ENCODE peak calls at places on chromosome 12, in five cellular contexts. D, F, L, E and I are unnamed samples.

GRCh38 chr12:120960657-120961056 is 17.7 kb upstream of the HNF1A start:
- DNase-seq in F (no peak), E (no peak), D (no peak), L (no peak), I (no peak)

GRCh38 chr12:6451348-6452244 is at the start of gene TAPBPL:
- DNase-seq in E (peak; percentile 68), F (peak; percentile 88), L (peak; percentile 34), D (peak; percentile 89), I (peak; percentile 81)

GRCh38 chr12:127083028-127083949 is 1183.7 kb upstream of the TMEM132C start:
- DNase-seq in D (peak; percentile 59), L (peak; percentile 49), F (peak; percentile 28), E (peak; percentile 19), I (peak; percentile 16)

GRCh38 chr12:94250130-94250529 is 101.8 kb downstream of the PLXNC1 start:
- DNase-seq in D (no peak), F (no peak), L (no peak), E (no peak), I (no peak)

GRCh38 chr12:124904306-124905098 is 9.9 kb downstream of the UBC start:
- DNase-seq in D (peak; percentile 72), F (peak; percentile 48), L (peak; percentile 78), E (no peak), I (no peak)

GRCh38 chr12:110543252-110543959 is 39.7 kb downstream of the PPTC7 start:
- DNase-seq in L (no peak), D (no peak), F (no peak), E (no peak), I (no peak)

GRCh38 chr12:131711551-131712205 is 788 bp downstream of the SFSWAP start:
- DNase-seq in D (no peak), L (peak; percentile 36), F (no peak), E (no peak), I (no peak)

GRCh38 chr12:2783936-2784600 is 10.7 kb upstream of the FKBP4 start:
- DNase-seq in L (peak; percentile 55), E (peak; percentile 42), F (peak; percentile 83), D (peak; percentile 23), I (peak; percentile 40)

GRCh38 chr12:126708492-126708896 is 1558.5 kb upstream of the TMEM132C start:
- DNase-seq in L (no peak), E (no peak), F (peak; percentile 24), D (no peak), I (no peak)

GRCh38 chr12:49984476-49984890 is 11.7 kb downstream of the AQP6 start:
- DNase-seq in D (no peak), F (no peak), L (no peak), E (no peak), I (no peak)

GRCh38 chr12:128661216-128661550 is 162.6 kb downstream of the SLC15A4 start:
- DNase-seq in D (no peak), L (no peak), F (no peak), E (no peak), I (no peak)

GRCh38 chr12:53824001-53824716 is 72.4 kb upstream of the CISTR start:
- DNase-seq in F (no peak), L (no peak), E (no peak), D (no peak), I (no peak)

GRCh38 chr12:131892711-131893604 is 1.5 kb upstream of the ULK1 start:
- DNase-seq in D (no peak), L (peak; percentile 6), E (no peak), F (no peak), I (no peak)

GRCh38 chr12:50551866-50552265 is 47.1 kb downstream of the DIP2B start:
- DNase-seq in L (no peak), E (no peak), D (no peak), F (no peak), I (no peak)

GRCh38 chr12:25962932-25963525 is 4.5 kb downstream of the RASSF8 start:
- DNase-seq in D (no peak), F (no peak), E (no peak), L (no peak), I (no peak)

GRCh38 chr12:59834659-59835474 is 239.0 kb downstream of the SLC16A7 start:
- DNase-seq in D (peak; percentile 5), F (peak; percentile 9), E (no peak), L (no peak), I (no peak)

GRCh38 chr12:15648564-15648963 is 140.6 kb downstream of the EPS8 start:
- DNase-seq in D (no peak), L (no peak), E (no peak), F (no peak), I (no peak)

GRCh38 chr12:15646586-15646985 is 142.6 kb downstream of the EPS8 start:
- DNase-seq in E (no peak), F (no peak), L (no peak), D (no peak), I (no peak)

GRCh38 chr12:15650399-15651128 is 138.6 kb downstream of the EPS8 start:
- DNase-seq in E (no peak), D (no peak), F (no peak), L (no peak), I (no peak)

GRCh38 chr12:15651381-15651780 is 137.8 kb downstream of the EPS8 start:
- DNase-seq in F (peak; percentile 4), L (no peak), D (no peak), E (no peak), I (no peak)
- TF ChIP-seq TAF1 in F (no peak), L (no peak), D (no peak), E (no peak), I (no peak)

GRCh38 chr12:12480074-12480473 is 82.6 kb downstream of the DUSP16 start:
- DNase-seq in E (no peak), L (no peak), F (no peak), D (no peak), I (no peak)
- TF ChIP-seq POLR2AphosphoS5 in E (no peak), L (no peak), F (no peak), D (no peak), I (no peak)

GRCh38 chr12:19085090-19085489 is 44.4 kb upstream of the PLEKHA5 start:
- DNase-seq in F (no peak), E (no peak), L (no peak), D (no peak), I (no peak)

GRCh38 chr12:19082365-19082911 is 47.1 kb upstream of the PLEKHA5 start:
- DNase-seq in F (no peak), D (no peak), E (no peak), L (no peak), I (no peak)

GRCh38 chr12:19088576-19088975 is 41.0 kb upstream of the PLEKHA5 start:
- DNase-seq in F (no peak), E (no peak), D (no peak), L (no peak), I (no peak)

GRCh38 chr12:19080918-19081317 is 48.6 kb upstream of the PLEKHA5 start:
- DNase-seq in L (no peak), E (no peak), D (no peak), F (no peak), I (no peak)

DNA sequence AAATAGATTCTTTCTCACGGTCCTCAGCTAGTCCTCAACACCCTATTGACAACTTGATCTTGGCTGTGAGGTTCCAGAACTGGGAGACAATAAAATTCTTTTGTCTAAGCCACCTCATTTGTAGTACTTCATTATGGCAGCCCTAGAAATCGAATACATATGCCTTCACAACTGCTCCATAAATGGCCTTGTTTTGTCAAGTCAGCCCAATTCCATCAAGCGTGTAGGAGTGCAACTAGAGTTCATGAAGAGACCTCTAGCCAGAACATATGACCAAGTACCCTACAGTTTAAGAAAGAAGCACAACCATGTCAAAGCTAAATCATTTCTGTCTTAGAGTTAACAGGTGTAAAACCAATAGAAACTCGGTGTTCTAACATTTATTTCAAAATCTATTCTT is 45.0 kb upstream of the PLEKHA5 start:
- DNase-seq in E (no peak), F (no peak), L (no peak), D (no peak), I (no peak)
- TF ChIP-seq TAF1 in E (no peak), F (no peak), L (no peak), D (no peak), I (no peak)

GRCh38 chr12:29921307-29921706 is 137.6 kb upstream of the TMTC1 start:
- DNase-seq in E (no peak), L (no peak), F (no peak), D (peak; percentile 5), I (no peak)
- TF ChIP-seq POLR2AphosphoS5 in E (no peak), L (no peak), F (no peak), D (no peak), I (no peak)

DNA sequence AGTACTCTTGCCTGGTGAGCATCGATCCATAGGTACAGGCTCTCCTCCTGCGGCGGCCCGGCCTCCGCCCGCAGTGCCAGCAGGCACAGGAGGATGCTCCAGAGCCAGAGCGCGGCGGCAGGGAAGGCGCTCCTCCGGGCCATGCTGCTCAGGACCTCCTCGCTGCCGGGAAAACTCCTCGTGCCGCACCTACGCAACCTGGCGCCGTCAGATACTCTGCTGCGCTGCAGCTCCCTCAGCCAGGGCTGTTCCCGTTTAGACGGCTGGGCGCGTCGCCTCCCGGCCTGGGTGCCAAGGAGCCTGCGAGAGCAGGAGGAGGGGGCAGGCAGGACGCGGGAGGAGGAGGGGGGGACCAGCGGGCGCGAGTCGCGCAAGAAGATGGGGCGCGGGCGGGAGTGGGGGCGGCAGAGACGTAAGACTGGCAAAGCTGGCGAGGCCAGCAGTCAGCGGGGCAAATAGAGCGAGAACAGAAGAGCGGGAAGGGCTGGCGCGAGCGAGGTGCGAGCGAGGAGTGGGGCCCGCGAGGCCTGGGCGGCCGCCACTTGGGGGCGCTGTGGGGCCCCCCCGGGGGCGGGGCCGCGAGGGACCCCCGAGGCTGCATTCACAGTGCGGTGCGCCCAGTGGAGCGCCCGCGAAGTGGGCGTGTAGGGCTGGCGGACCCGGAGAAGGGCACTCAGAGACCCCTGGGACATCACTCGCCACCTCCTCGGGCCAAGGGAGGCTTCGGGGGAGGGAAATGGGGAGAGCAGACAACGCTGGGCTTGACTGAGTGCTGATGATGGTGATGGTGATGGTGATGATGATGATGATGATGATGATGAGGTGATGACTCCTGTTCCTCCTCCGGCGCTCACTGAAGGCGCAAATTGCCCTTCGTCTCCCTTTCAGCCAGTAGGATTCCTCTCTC is at the start of gene WIF1:
- DNase-seq in D (no peak), F (peak; percentile 69), E (no peak), L (no peak), I (peak; percentile 10)
- TF ChIP-seq TAF1 in D (no peak), F (no peak), E (no peak), L (no peak), I (no peak)